ENCODE peak calls at places on chromosomes 13 and 19, in eight cellular contexts. One of them, this sample, is unnamed. For H3K27me3, the result is how much of the 10 kb centered on the place peaks cover.

GRCh38 chr19:2469102-2469914 is 6.6 kb upstream of the GADD45B start:
- DNase-seq in HepG2: no peak
- DNase-seq in PC-3: peak
- DNase-seq in IMR-90: peak
- DNase-seq in colonic mucosa: no peak
- DNase-seq in NT2/D1: no peak
- DNase-seq in SK-N-SH: no peak
- DNase-seq in fibroblast of lung: peak
- DNase-seq in this sample: peak

GRCh38 chr19:34351382-34351802 is 13.6 kb upstream of the GPI start:
- DNase-seq in colonic mucosa: no peak
- DNase-seq in IMR-90: no peak
- DNase-seq in NT2/D1: no peak
- DNase-seq in HepG2: no peak
- DNase-seq in SK-N-SH: no peak
- DNase-seq in fibroblast of lung: no peak
- DNase-seq in PC-3: peak
- DNase-seq in this sample: no peak

GRCh38 chr13:112690242-112690943 is 555 bp downstream of the ATP11A start:
- DNase-seq in NT2/D1: no peak
- DNase-seq in fibroblast of lung: peak
- DNase-seq in PC-3: no peak
- DNase-seq in colonic mucosa: peak
- DNase-seq in SK-N-SH: peak
- DNase-seq in HepG2: no peak
- DNase-seq in IMR-90: peak
- DNase-seq in this sample: peak

GRCh38 chr13:48707405-48707804 is 53.7 kb downstream of the CYSLTR2 start:
- DNase-seq in HepG2: no peak
- DNase-seq in fibroblast of lung: no peak
- DNase-seq in colonic mucosa: no peak
- DNase-seq in SK-N-SH: no peak
- DNase-seq in IMR-90: no peak
- DNase-seq in PC-3: no peak
- DNase-seq in NT2/D1: no peak
- DNase-seq in this sample: no peak

GRCh38 chr13:53045110-53045509 is 16.5 kb downstream of the OLFM4 start:
- DNase-seq in fibroblast of lung: peak
- DNase-seq in PC-3: no peak
- DNase-seq in IMR-90: no peak
- DNase-seq in SK-N-SH: peak
- DNase-seq in HepG2: no peak
- DNase-seq in NT2/D1: no peak
- DNase-seq in colonic mucosa: peak
- DNase-seq in this sample: no peak

GRCh38 chr13:77737583-77738200 is 40.2 kb downstream of the SLAIN1 start:
- DNase-seq in IMR-90: no peak
- DNase-seq in NT2/D1: no peak
- DNase-seq in SK-N-SH: no peak
- DNase-seq in HepG2: no peak
- DNase-seq in colonic mucosa: no peak
- DNase-seq in fibroblast of lung: no peak
- DNase-seq in PC-3: no peak
- DNase-seq in this sample: no peak

GRCh38 chr19:16069813-16070365 is 6.4 kb upstream of the TPM4 start:
- DNase-seq in IMR-90: no peak
- DNase-seq in colonic mucosa: no peak
- DNase-seq in NT2/D1: no peak
- DNase-seq in SK-N-SH: no peak
- DNase-seq in fibroblast of lung: no peak
- DNase-seq in HepG2: no peak
- DNase-seq in PC-3: peak
- DNase-seq in this sample: no peak

GRCh38 chr13:29472317-29472961 is 123.0 kb downstream of the SLC7A1 start:
- DNase-seq in PC-3: peak
- DNase-seq in NT2/D1: peak
- DNase-seq in HepG2: peak
- DNase-seq in IMR-90: peak
- DNase-seq in fibroblast of lung: peak
- DNase-seq in colonic mucosa: peak
- DNase-seq in SK-N-SH: peak
- DNase-seq in this sample: peak

GRCh38 chr13:34340534-34340933 is 522.6 kb downstream of the RFC3 start:
- DNase-seq in colonic mucosa: no peak
- DNase-seq in fibroblast of lung: peak
- DNase-seq in SK-N-SH: no peak
- DNase-seq in PC-3: peak
- DNase-seq in IMR-90: no peak
- DNase-seq in NT2/D1: no peak
- DNase-seq in HepG2: no peak
- DNase-seq in this sample: no peak

GRCh38 chr19:1767464-1767933 is 14.2 kb downstream of the ONECUT3 start:
- DNase-seq in PC-3: peak
- DNase-seq in SK-N-SH: peak
- DNase-seq in HepG2: no peak
- DNase-seq in fibroblast of lung: no peak
- DNase-seq in colonic mucosa: peak
- DNase-seq in IMR-90: no peak
- DNase-seq in NT2/D1: no peak
- DNase-seq in this sample: peak

GRCh38 chr19:1474011-1474764 is 4.8 kb downstream of the C19orf25 start:
- DNase-seq in IMR-90: peak
- DNase-seq in NT2/D1: no peak
- DNase-seq in SK-N-SH: peak
- DNase-seq in colonic mucosa: no peak
- DNase-seq in HepG2: no peak
- DNase-seq in fibroblast of lung: no peak
- DNase-seq in PC-3: no peak
- DNase-seq in this sample: no peak

GRCh38 chr13:106561551-106562170 is 6.3 kb downstream of the ARGLU1 start:
- DNase-seq in fibroblast of lung: no peak
- DNase-seq in colonic mucosa: no peak
- DNase-seq in PC-3: no peak
- DNase-seq in HepG2: no peak
- DNase-seq in SK-N-SH: no peak
- DNase-seq in IMR-90: peak
- DNase-seq in NT2/D1: no peak
- DNase-seq in this sample: no peak

GRCh38 chr19:1507763-1508506 is 4.9 kb downstream of the ADAMTSL5 start:
- DNase-seq in NT2/D1: peak
- DNase-seq in colonic mucosa: peak
- DNase-seq in SK-N-SH: peak
- DNase-seq in fibroblast of lung: peak
- DNase-seq in PC-3: peak
- DNase-seq in HepG2: peak
- DNase-seq in IMR-90: peak
- DNase-seq in this sample: peak

GRCh38 chr19:39497850-39498261 is 891 bp upstream of the DLL3 start:
- DNase-seq in HepG2: peak
- DNase-seq in colonic mucosa: peak
- DNase-seq in PC-3: peak
- DNase-seq in NT2/D1: no peak
- DNase-seq in IMR-90: peak
- DNase-seq in fibroblast of lung: peak
- DNase-seq in SK-N-SH: peak
- DNase-seq in this sample: peak

GRCh38 chr13:49439609-49440008 is 4.3 kb downstream of the CAB39L start:
- DNase-seq in colonic mucosa: no peak
- DNase-seq in PC-3: no peak
- DNase-seq in HepG2: no peak
- DNase-seq in SK-N-SH: no peak
- DNase-seq in fibroblast of lung: no peak
- DNase-seq in NT2/D1: no peak
- DNase-seq in IMR-90: no peak
- DNase-seq in this sample: no peak

GRCh38 chr19:10701955-10702307 is 692 bp downstream of the QTRT1 start:
- DNase-seq in colonic mucosa: peak
- DNase-seq in fibroblast of lung: no peak
- DNase-seq in PC-3: peak
- DNase-seq in SK-N-SH: peak
- DNase-seq in HepG2: peak
- DNase-seq in IMR-90: no peak
- DNase-seq in NT2/D1: no peak
- DNase-seq in this sample: no peak

GRCh38 chr19:45177817-45178261 is at the start of gene TRAPPC6A:
- DNase-seq in HepG2: no peak
- DNase-seq in NT2/D1: no peak
- DNase-seq in colonic mucosa: no peak
- DNase-seq in IMR-90: peak
- DNase-seq in PC-3: peak
- DNase-seq in SK-N-SH: no peak
- DNase-seq in fibroblast of lung: peak
- DNase-seq in this sample: peak

GRCh38 chr19:48568345-48568886 is 16.4 kb downstream of the SULT2B1 start:
- DNase-seq in SK-N-SH: peak
- DNase-seq in PC-3: peak
- DNase-seq in HepG2: peak
- DNase-seq in NT2/D1: no peak
- DNase-seq in fibroblast of lung: peak
- DNase-seq in colonic mucosa: peak
- DNase-seq in IMR-90: peak
- DNase-seq in this sample: peak

GRCh38 chr13:67139551-67139950 is 90.6 kb downstream of the PCDH9 start:
- DNase-seq in IMR-90: no peak
- DNase-seq in PC-3: no peak
- DNase-seq in SK-N-SH: no peak
- DNase-seq in HepG2: no peak
- DNase-seq in colonic mucosa: no peak
- DNase-seq in fibroblast of lung: peak
- DNase-seq in NT2/D1: no peak
- DNase-seq in this sample: no peak

GRCh38 chr13:67119481-67119883 is 110.7 kb downstream of the PCDH9 start:
- DNase-seq in SK-N-SH: no peak
- DNase-seq in NT2/D1: no peak
- DNase-seq in PC-3: peak
- DNase-seq in HepG2: no peak
- DNase-seq in colonic mucosa: no peak
- DNase-seq in IMR-90: peak
- DNase-seq in fibroblast of lung: peak
- DNase-seq in this sample: peak

GRCh38 chr19:3507371-3508120 is 1.4 kb downstream of the FZR1 start:
- DNase-seq in colonic mucosa: peak
- DNase-seq in IMR-90: no peak
- DNase-seq in HepG2: peak
- DNase-seq in SK-N-SH: peak
- DNase-seq in fibroblast of lung: no peak
- DNase-seq in PC-3: peak
- DNase-seq in NT2/D1: no peak
- DNase-seq in this sample: peak

DNA sequence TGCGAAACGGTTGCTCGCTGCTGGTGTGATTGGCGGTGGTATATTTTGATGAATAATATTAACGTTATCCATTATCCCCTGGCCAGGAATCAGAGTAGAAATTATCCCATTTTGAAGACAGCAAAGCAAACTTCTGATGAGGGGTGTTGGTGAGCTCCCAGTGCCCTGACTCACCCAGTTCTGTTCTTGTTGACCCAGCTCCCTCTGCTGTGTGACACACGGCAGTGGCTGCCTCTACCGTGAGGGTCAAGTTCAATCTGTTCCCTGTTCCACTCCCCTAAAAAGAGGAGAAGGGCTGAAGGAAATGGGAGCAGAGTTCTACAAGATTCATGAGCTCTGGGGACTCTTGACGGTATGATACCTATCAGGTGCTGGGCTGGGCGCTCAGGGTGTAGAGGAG is 2.0 kb downstream of the CAMSAP3 start:
- DNase-seq in fibroblast of lung: no peak
- DNase-seq in IMR-90: no peak
- DNase-seq in NT2/D1: no peak
- DNase-seq in SK-N-SH: no peak
- DNase-seq in colonic mucosa: no peak
- DNase-seq in PC-3: peak
- DNase-seq in HepG2: peak
- DNase-seq in this sample: no peak
- H3K27me3 ChIP-seq in fibroblast of lung: under half
- H3K27me3 ChIP-seq in IMR-90: under half
- H3K27me3 ChIP-seq in NT2/D1: under half
- H3K27me3 ChIP-seq in SK-N-SH: under half
- H3K27me3 ChIP-seq in colonic mucosa: under half
- H3K27me3 ChIP-seq in PC-3: under half
- H3K27me3 ChIP-seq in HepG2: under half
- H3K27me3 ChIP-seq in this sample: under half

GRCh38 chr19:14368011-14368513 is 13.2 kb upstream of the ADGRE5 start:
- DNase-seq in IMR-90: no peak
- DNase-seq in PC-3: no peak
- DNase-seq in NT2/D1: no peak
- DNase-seq in fibroblast of lung: no peak
- DNase-seq in colonic mucosa: no peak
- DNase-seq in HepG2: no peak
- DNase-seq in SK-N-SH: no peak
- DNase-seq in this sample: no peak

GRCh38 chr19:14370169-14370998 is 10.9 kb upstream of the ADGRE5 start:
- DNase-seq in colonic mucosa: no peak
- DNase-seq in PC-3: no peak
- DNase-seq in HepG2: no peak
- DNase-seq in fibroblast of lung: no peak
- DNase-seq in IMR-90: no peak
- DNase-seq in NT2/D1: no peak
- DNase-seq in SK-N-SH: no peak
- DNase-seq in this sample: no peak

GRCh38 chr19:14371321-14371821 is 9.9 kb upstream of the ADGRE5 start:
- DNase-seq in fibroblast of lung: no peak
- DNase-seq in PC-3: no peak
- DNase-seq in HepG2: no peak
- DNase-seq in colonic mucosa: no peak
- DNase-seq in NT2/D1: no peak
- DNase-seq in SK-N-SH: no peak
- DNase-seq in IMR-90: no peak
- DNase-seq in this sample: no peak

GRCh38 chr19:14367016-14367415 is 14.2 kb upstream of the ADGRE5 start:
- DNase-seq in IMR-90: no peak
- DNase-seq in colonic mucosa: no peak
- DNase-seq in HepG2: no peak
- DNase-seq in PC-3: no peak
- DNase-seq in SK-N-SH: no peak
- DNase-seq in NT2/D1: no peak
- DNase-seq in fibroblast of lung: no peak
- DNase-seq in this sample: no peak

GRCh38 chr19:14369399-14370168 is 11.7 kb upstream of the ADGRE5 start:
- DNase-seq in IMR-90: peak
- DNase-seq in colonic mucosa: no peak
- DNase-seq in HepG2: no peak
- DNase-seq in fibroblast of lung: peak
- DNase-seq in PC-3: no peak
- DNase-seq in SK-N-SH: no peak
- DNase-seq in NT2/D1: no peak
- DNase-seq in this sample: peak
- H3K4me3 ChIP-seq in IMR-90: no peak
- H3K4me3 ChIP-seq in colonic mucosa: no peak
- H3K4me3 ChIP-seq in HepG2: no peak
- H3K4me3 ChIP-seq in fibroblast of lung: no peak
- H3K4me3 ChIP-seq in PC-3: no peak
- H3K4me3 ChIP-seq in SK-N-SH: no peak
- H3K4me3 ChIP-seq in NT2/D1: no peak
- H3K4me3 ChIP-seq in this sample: peak

GRCh38 chr19:17468302-17469091 is 1.8 kb upstream of the SLC27A1 start:
- DNase-seq in PC-3: no peak
- DNase-seq in SK-N-SH: no peak
- DNase-seq in fibroblast of lung: no peak
- DNase-seq in IMR-90: no peak
- DNase-seq in NT2/D1: no peak
- DNase-seq in colonic mucosa: peak
- DNase-seq in HepG2: no peak
- DNase-seq in this sample: no peak
- H3K9ac ChIP-seq in PC-3: peak
- H3K9ac ChIP-seq in SK-N-SH: peak
- H3K9ac ChIP-seq in fibroblast of lung: peak
- H3K9ac ChIP-seq in IMR-90: peak
- H3K9ac ChIP-seq in NT2/D1: peak
- H3K9ac ChIP-seq in colonic mucosa: peak
- H3K9ac ChIP-seq in HepG2: peak
- H3K9ac ChIP-seq in this sample: peak

GRCh38 chr19:38003427-38004099 is 96.6 kb downstream of the SIPA1L3 start:
- DNase-seq in PC-3: peak
- DNase-seq in IMR-90: peak
- DNase-seq in fibroblast of lung: peak
- DNase-seq in SK-N-SH: peak
- DNase-seq in HepG2: no peak
- DNase-seq in NT2/D1: no peak
- DNase-seq in colonic mucosa: peak
- DNase-seq in this sample: peak
- H3K27me3 ChIP-seq in PC-3: under half
- H3K27me3 ChIP-seq in IMR-90: under half
- H3K27me3 ChIP-seq in fibroblast of lung: under half
- H3K27me3 ChIP-seq in SK-N-SH: under half
- H3K27me3 ChIP-seq in HepG2: under half
- H3K27me3 ChIP-seq in NT2/D1: under half
- H3K27me3 ChIP-seq in colonic mucosa: under half
- H3K27me3 ChIP-seq in this sample: under half

This sample was measured in adipocyte.